ENCODE peak calls at places on chromosomes 2 and 18, in nine cellular contexts. One of them, this sample, is unnamed.

GRCh38 chr18:62763101-62763521 is 47.8 kb downstream of the PHLPP1 start:
- DNase-seq in activated CD4-positive, CD25-positive, alpha-beta regulatory T cell: no peak
- DNase-seq in skeletal muscle cell: no peak
- DNase-seq in AG10803: no peak
- DNase-seq in retinal pigment epithelial cell: no peak
- DNase-seq in C1 segment of cervical spinal cord: no peak
- DNase-seq in activated CD8-positive, alpha-beta memory T cell treated with anti-CD3 and anti-CD28 coated beads for 4 hours: no peak
- DNase-seq in activated T-helper 1 cell treated with anti-CD3 and anti-CD28 coated beads, Interleukin-12 subunit alpha, Interleukin-12 subunit beta, Interleukin-2, Interleukin-4 antibody, amounts not matched to agents 30 ng/mL and 10 ng/mL and 1 ng/mL, durations not matched to agents 14 hours and 24 hours and 36 hours: no peak
- DNase-seq in NCI-H1436: no peak
- DNase-seq in this sample: no peak

GRCh38 chr2:74373985-74374384 is 6.1 kb downstream of the DCTN1 start:
- DNase-seq in activated CD4-positive, CD25-positive, alpha-beta regulatory T cell: no peak
- DNase-seq in skeletal muscle cell: no peak
- DNase-seq in AG10803: no peak
- DNase-seq in retinal pigment epithelial cell: no peak
- DNase-seq in C1 segment of cervical spinal cord: peak; percentile 68
- DNase-seq in activated CD8-positive, alpha-beta memory T cell treated with anti-CD3 and anti-CD28 coated beads for 4 hours: no peak
- DNase-seq in activated T-helper 1 cell treated with anti-CD3 and anti-CD28 coated beads, Interleukin-12 subunit alpha, Interleukin-12 subunit beta, Interleukin-2, Interleukin-4 antibody, amounts not matched to agents 30 ng/mL and 10 ng/mL and 1 ng/mL, durations not matched to agents 14 hours and 24 hours and 36 hours: no peak
- DNase-seq in NCI-H1436: peak; percentile 11
- DNase-seq in this sample: no peak

GRCh38 chr2:109091526-109091925 is 37.5 kb upstream of the SH3RF3 start:
- DNase-seq in activated CD4-positive, CD25-positive, alpha-beta regulatory T cell: no peak
- DNase-seq in skeletal muscle cell: no peak
- DNase-seq in AG10803: no peak
- DNase-seq in retinal pigment epithelial cell: no peak
- DNase-seq in C1 segment of cervical spinal cord: no peak
- DNase-seq in activated CD8-positive, alpha-beta memory T cell treated with anti-CD3 and anti-CD28 coated beads for 4 hours: no peak
- DNase-seq in activated T-helper 1 cell treated with anti-CD3 and anti-CD28 coated beads, Interleukin-12 subunit alpha, Interleukin-12 subunit beta, Interleukin-2, Interleukin-4 antibody, amounts not matched to agents 30 ng/mL and 10 ng/mL and 1 ng/mL, durations not matched to agents 14 hours and 24 hours and 36 hours: no peak
- DNase-seq in NCI-H1436: no peak
- DNase-seq in this sample: no peak

GRCh38 chr2:102604754-102605153 is 14.6 kb upstream of the SLC9A2 start:
- DNase-seq in activated CD4-positive, CD25-positive, alpha-beta regulatory T cell: no peak
- DNase-seq in skeletal muscle cell: no peak
- DNase-seq in AG10803: no peak
- DNase-seq in retinal pigment epithelial cell: no peak
- DNase-seq in C1 segment of cervical spinal cord: no peak
- DNase-seq in activated CD8-positive, alpha-beta memory T cell treated with anti-CD3 and anti-CD28 coated beads for 4 hours: no peak
- DNase-seq in activated T-helper 1 cell treated with anti-CD3 and anti-CD28 coated beads, Interleukin-12 subunit alpha, Interleukin-12 subunit beta, Interleukin-2, Interleukin-4 antibody, amounts not matched to agents 30 ng/mL and 10 ng/mL and 1 ng/mL, durations not matched to agents 14 hours and 24 hours and 36 hours: no peak
- DNase-seq in NCI-H1436: no peak
- DNase-seq in this sample: no peak

GRCh38 chr2:212520340-212520739 is 18.3 kb downstream of the ERBB4 start:
- DNase-seq in activated CD4-positive, CD25-positive, alpha-beta regulatory T cell: no peak
- DNase-seq in skeletal muscle cell: no peak
- DNase-seq in AG10803: peak; percentile 16
- DNase-seq in retinal pigment epithelial cell: no peak
- DNase-seq in C1 segment of cervical spinal cord: no peak
- DNase-seq in activated CD8-positive, alpha-beta memory T cell treated with anti-CD3 and anti-CD28 coated beads for 4 hours: no peak
- DNase-seq in activated T-helper 1 cell treated with anti-CD3 and anti-CD28 coated beads, Interleukin-12 subunit alpha, Interleukin-12 subunit beta, Interleukin-2, Interleukin-4 antibody, amounts not matched to agents 30 ng/mL and 10 ng/mL and 1 ng/mL, durations not matched to agents 14 hours and 24 hours and 36 hours: no peak
- DNase-seq in NCI-H1436: no peak
- DNase-seq in this sample: no peak

GRCh38 chr2:203567786-203568185 is 32.7 kb upstream of the RAPH1 start:
- DNase-seq in activated CD4-positive, CD25-positive, alpha-beta regulatory T cell: no peak
- DNase-seq in skeletal muscle cell: no peak
- DNase-seq in AG10803: peak; percentile 89
- DNase-seq in retinal pigment epithelial cell: no peak
- DNase-seq in C1 segment of cervical spinal cord: no peak
- DNase-seq in activated CD8-positive, alpha-beta memory T cell treated with anti-CD3 and anti-CD28 coated beads for 4 hours: no peak
- DNase-seq in activated T-helper 1 cell treated with anti-CD3 and anti-CD28 coated beads, Interleukin-12 subunit alpha, Interleukin-12 subunit beta, Interleukin-2, Interleukin-4 antibody, amounts not matched to agents 30 ng/mL and 10 ng/mL and 1 ng/mL, durations not matched to agents 14 hours and 24 hours and 36 hours: no peak
- DNase-seq in NCI-H1436: no peak
- DNase-seq in this sample: no peak

GRCh38 chr2:140882671-140883620 is 1247.9 kb downstream of the LRP1B start:
- DNase-seq in activated CD4-positive, CD25-positive, alpha-beta regulatory T cell: no peak
- DNase-seq in skeletal muscle cell: no peak
- DNase-seq in AG10803: peak; percentile 41
- DNase-seq in retinal pigment epithelial cell: no peak
- DNase-seq in C1 segment of cervical spinal cord: no peak
- DNase-seq in activated CD8-positive, alpha-beta memory T cell treated with anti-CD3 and anti-CD28 coated beads for 4 hours: no peak
- DNase-seq in activated T-helper 1 cell treated with anti-CD3 and anti-CD28 coated beads, Interleukin-12 subunit alpha, Interleukin-12 subunit beta, Interleukin-2, Interleukin-4 antibody, amounts not matched to agents 30 ng/mL and 10 ng/mL and 1 ng/mL, durations not matched to agents 14 hours and 24 hours and 36 hours: no peak
- DNase-seq in NCI-H1436: no peak
- DNase-seq in this sample: no peak

GRCh38 chr2:157364257-157364974 is 38.8 kb upstream of the ERMN start:
- DNase-seq in activated CD4-positive, CD25-positive, alpha-beta regulatory T cell: no peak
- DNase-seq in skeletal muscle cell: no peak
- DNase-seq in AG10803: no peak
- DNase-seq in retinal pigment epithelial cell: no peak
- DNase-seq in C1 segment of cervical spinal cord: no peak
- DNase-seq in activated CD8-positive, alpha-beta memory T cell treated with anti-CD3 and anti-CD28 coated beads for 4 hours: no peak
- DNase-seq in activated T-helper 1 cell treated with anti-CD3 and anti-CD28 coated beads, Interleukin-12 subunit alpha, Interleukin-12 subunit beta, Interleukin-2, Interleukin-4 antibody, amounts not matched to agents 30 ng/mL and 10 ng/mL and 1 ng/mL, durations not matched to agents 14 hours and 24 hours and 36 hours: no peak
- DNase-seq in NCI-H1436: no peak
- DNase-seq in this sample: no peak

GRCh38 chr2:187711122-187711521 is 156.9 kb upstream of the TFPI start:
- DNase-seq in activated CD4-positive, CD25-positive, alpha-beta regulatory T cell: no peak
- DNase-seq in skeletal muscle cell: no peak
- DNase-seq in AG10803: no peak
- DNase-seq in retinal pigment epithelial cell: no peak
- DNase-seq in C1 segment of cervical spinal cord: no peak
- DNase-seq in activated CD8-positive, alpha-beta memory T cell treated with anti-CD3 and anti-CD28 coated beads for 4 hours: no peak
- DNase-seq in activated T-helper 1 cell treated with anti-CD3 and anti-CD28 coated beads, Interleukin-12 subunit alpha, Interleukin-12 subunit beta, Interleukin-2, Interleukin-4 antibody, amounts not matched to agents 30 ng/mL and 10 ng/mL and 1 ng/mL, durations not matched to agents 14 hours and 24 hours and 36 hours: no peak
- DNase-seq in NCI-H1436: no peak
- DNase-seq in this sample: no peak